ENCODE peak calls at places on chromosomes 6 and 20, in eight cellular contexts. Q is small intestine; S is ovary; F is psoas muscle; U is stomach; L is lower lobe of right lung; M is heart left ventricle; K is naive thymus-derived CD4-positive, alpha-beta T cell. W is an unnamed sample. For H3K4me1 and H3K9me3, the result is how much of the 10 kb centered on the place peaks cover.

GRCh38 chr6:52726741-52727535 is 36.3 kb downstream of the GSTA2 start:
- DNase-seq in Q (no peak), S (no peak), F (no peak), U (no peak), L (no peak), M (no peak), K (no peak), W (no peak)

GRCh38 chr6:137738197-137738596 is 128.9 kb upstream of the TNFAIP3 start:
- DNase-seq in Q (no peak), S (no peak), F (no peak), U (no peak), L (no peak), M (no peak), K (no peak), W (peak)

GRCh38 chr6:154246723-154247118 is 109.9 kb downstream of the IPCEF1 start:
- DNase-seq in Q (no peak), S (no peak), F (no peak), U (no peak), L (no peak), M (no peak), K (no peak), W (no peak)

GRCh38 chr6:119078449-119079287 is at the start of gene FAM184A:
- DNase-seq in Q (peak), S (peak), F (peak), U (peak), L (peak), M (peak), K (peak), W (peak)

GRCh38 chr6:155319902-155320301 is 5.6 kb upstream of the TFB1M start:
- DNase-seq in Q (no peak), S (no peak), F (no peak), U (no peak), L (no peak), M (no peak), K (no peak), W (no peak)

GRCh38 chr6:25499851-25500250 is 152.2 kb upstream of the SCGN start:
- DNase-seq in Q (no peak), S (no peak), F (no peak), U (no peak), L (no peak), M (no peak), K (no peak), W (no peak)

GRCh38 chr20:33033381-33033780 is 1.9 kb downstream of the BPIFB6 start:
- DNase-seq in Q (no peak), S (no peak), F (no peak), U (no peak), L (no peak), M (no peak), K (no peak), W (no peak)

GRCh38 chr20:61459705-61460104 is 207.6 kb downstream of the CDH4 start:
- DNase-seq in Q (no peak), S (no peak), F (no peak), U (no peak), L (no peak), M (no peak), K (no peak), W (no peak)

GRCh38 chr6:131646249-131646670 is 9.2 kb downstream of the ENPP3 start:
- DNase-seq in Q (no peak), S (no peak), F (no peak), U (no peak), L (no peak), M (no peak), K (no peak), W (no peak)

GRCh38 chr6:129749749-129750120 is 39.8 kb upstream of the ARHGAP18 start:
- DNase-seq in Q (peak), S (no peak), F (no peak), U (no peak), L (no peak), M (no peak), K (no peak), W (peak)
- H3K27ac ChIP-seq in Q (no peak), S (no peak), F (peak), U (no peak), L (peak), M (peak), K (peak), W (peak)

GRCh38 chr20:47568019-47568418 is 66.3 kb downstream of the NCOA3 start:
- DNase-seq in Q (no peak), S (no peak), F (no peak), U (peak), L (no peak), M (no peak), K (no peak), W (no peak)
- H3K4me1 ChIP-seq in Q (under half), S (under half), F (under half), U (under half), L (under half), M (under half), K (under half), W (under half)

GRCh38 chr6:99905209-99906106 is 88.6 kb downstream of the MCHR2 start:
- DNase-seq in Q (peak), S (no peak), F (no peak), U (no peak), L (no peak), M (no peak), K (no peak), W (no peak)
- H3K9me3 ChIP-seq in Q (under half), S (under half), F (under half), U (under half), L (under half), M (under half), K (under half), W (under half)

GRCh38 chr6:158813032-158813431 is 6.1 kb downstream of the EZR start:
- DNase-seq in Q (no peak), S (no peak), F (no peak), U (peak), L (no peak), M (no peak), K (no peak), W (peak)
- H3K27ac ChIP-seq in Q (peak), S (no peak), F (no peak), U (peak), L (peak), M (peak), K (peak), W (peak)

GRCh38 chr20:24994470-24995368 is 2.2 kb upstream of the APMAP start:
- DNase-seq in Q (peak), S (peak), F (peak), U (peak), L (peak), M (peak), K (peak), W (peak)
- H3K4me1 ChIP-seq in Q (under half), S (under half), F (under half), U (under half), L (under half), M (under half), K (under half), W (under half)

DNA sequence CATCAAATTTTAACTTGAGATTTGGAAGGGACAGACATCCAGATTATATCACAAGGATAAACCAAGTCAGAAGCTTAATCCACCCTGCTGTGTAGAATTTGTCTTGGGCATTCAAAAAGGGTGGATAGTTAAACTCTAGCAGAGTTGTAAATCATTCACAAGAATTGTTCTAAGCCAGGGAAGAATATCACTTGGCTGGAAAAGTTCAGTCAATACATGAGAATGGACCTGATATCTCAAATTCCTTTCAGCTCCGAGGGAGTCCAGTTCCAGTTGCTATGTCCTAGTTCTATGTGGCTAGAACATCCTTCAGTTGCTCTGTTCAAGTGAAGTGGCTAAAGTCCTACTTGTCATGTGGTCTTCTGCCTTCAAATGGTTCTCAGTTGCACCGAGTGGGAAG is 351.8 kb upstream of the JARID2 start:
- DNase-seq in Q (no peak), S (no peak), F (no peak), U (no peak), L (no peak), M (no peak), K (no peak), W (no peak)
- H3K9me3 ChIP-seq in Q (under half), S (under half), F (under half), U (under half), L (under half), M (under half), K (under half), W (under half)

DNA sequence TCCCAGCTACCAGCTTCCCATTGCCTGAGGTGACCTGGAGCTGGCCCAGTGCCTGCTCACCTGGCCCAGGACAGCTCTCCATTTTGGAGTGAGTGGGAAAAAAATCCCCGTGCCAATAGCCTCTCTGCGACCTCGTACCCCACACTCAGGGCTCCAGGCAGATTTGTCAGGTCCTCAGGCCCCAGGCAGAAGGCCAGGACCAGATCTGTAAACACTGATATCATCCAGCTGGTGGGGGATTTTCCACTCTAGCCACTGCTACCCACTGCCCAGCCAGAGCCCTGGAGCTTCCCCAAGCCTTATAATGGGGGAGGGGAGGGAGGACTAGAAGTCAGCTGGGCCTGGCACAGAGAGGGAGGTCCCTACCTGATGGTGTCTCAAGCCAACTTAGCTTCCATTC is 1.3 kb upstream of the PGC start:
- DNase-seq in Q (no peak), S (no peak), F (no peak), U (peak), L (no peak), M (peak), K (no peak), W (no peak)
- H3K27ac ChIP-seq in Q (no peak), S (no peak), F (no peak), U (peak), L (peak), M (no peak), K (no peak), W (no peak)

DNA sequence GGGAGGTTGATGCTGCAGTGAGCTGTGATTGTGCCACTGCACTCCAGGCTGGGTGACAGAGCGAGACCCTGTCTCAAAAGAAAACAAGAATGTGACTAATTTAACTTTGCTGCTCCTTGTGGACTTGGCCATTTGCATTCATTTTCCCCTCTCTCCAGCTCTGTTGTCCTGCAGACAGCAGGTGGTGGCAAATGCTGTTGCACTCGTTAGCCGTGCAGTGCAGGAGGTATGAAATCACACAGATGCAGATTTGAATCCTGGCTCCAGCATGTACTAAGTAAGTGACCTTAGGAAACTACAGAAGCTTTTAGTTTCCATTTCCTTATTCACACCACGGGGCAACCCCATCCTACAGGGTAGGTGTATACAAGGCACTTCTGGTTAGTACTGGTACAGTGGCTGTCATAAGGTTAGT is 9.6 kb upstream of the BEND3 start:
- DNase-seq in Q (peak), S (no peak), F (no peak), U (no peak), L (no peak), M (no peak), K (no peak), W (no peak)
- H3K4me1 ChIP-seq in Q (under half), S (under half), F (under half), U (under half), L (under half), M (under half), K (under half), W (under half)

DNA sequence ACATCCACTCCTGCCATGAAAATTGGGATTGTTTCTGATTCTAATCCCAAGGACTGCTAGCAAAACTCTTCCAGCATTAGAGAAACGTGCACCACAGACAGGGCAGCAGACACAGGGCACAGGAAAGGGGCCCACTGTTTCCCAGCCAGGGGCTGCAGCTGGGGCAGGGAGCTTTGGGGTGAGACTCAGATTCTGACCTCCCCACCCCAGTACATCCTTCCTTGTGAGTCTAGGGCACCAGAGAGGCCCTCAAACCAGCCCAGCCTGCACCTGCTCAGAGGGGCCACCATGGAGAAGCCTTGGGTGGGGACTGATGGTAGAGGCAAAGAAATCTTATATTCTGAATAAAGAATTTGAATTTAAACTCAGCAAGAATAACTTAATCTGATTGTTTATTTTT is 76.3 kb downstream of the C6orf118 start:
- DNase-seq in Q (no peak), S (no peak), F (no peak), U (no peak), L (no peak), M (no peak), K (no peak), W (no peak)
- H3K9me3 ChIP-seq in Q (under half), S (under half), F (under half), U (under half), L (under half), M (under half), K (under half), W (under half)

W was measured in CD4-positive, alpha-beta memory T cell.